ENCODE peak calls at places on chromosomes 2 and 18, in six cellular contexts. G is HT-29, F is aorta, Y is NCI-H1417, I is AG10803, T is body of pancreas. V is an unnamed sample.

GRCh38 chr2:13193900-13194299 is 477.2 kb downstream of the TRIB2 start:
- DNase-seq in I (peak), Y (peak), F (no peak), G (no peak), T (no peak), V (no peak)

GRCh38 chr2:3173031-3173430 is 204.6 kb downstream of the EIPR1 start:
- DNase-seq in T (no peak), G (no peak), Y (no peak), I (no peak), F (no peak), V (no peak)

GRCh38 chr2:127084611-127085031 is 22.3 kb downstream of the BIN1 start:
- DNase-seq in F (no peak), I (no peak), T (no peak), Y (no peak), G (peak), V (no peak)

GRCh38 chr2:8549942-8550341 is 131.9 kb upstream of the ID2 start:
- DNase-seq in G (no peak), T (no peak), Y (no peak), I (no peak), F (peak), V (no peak)

GRCh38 chr18:79555885-79556284 is 123.7 kb upstream of the CTDP1 start:
- DNase-seq in G (no peak), I (no peak), F (peak), T (no peak), Y (no peak), V (no peak)

GRCh38 chr2:226216578-226216977 is 583.0 kb downstream of the IRS1 start:
- DNase-seq in G (no peak), I (no peak), F (no peak), Y (no peak), T (no peak), V (no peak)

GRCh38 chr2:70991142-70991541 is 3.5 kb downstream of the TEX261 start:
- DNase-seq in T (no peak), Y (no peak), I (no peak), F (no peak), G (no peak), V (no peak)

GRCh38 chr2:154130821-154131220 is 259.1 kb downstream of the GALNT13 start:
- DNase-seq in F (no peak), G (no peak), I (peak), Y (no peak), T (no peak), V (no peak)

GRCh38 chr2:215693269-215693998 is 257.6 kb upstream of the FN1 start:
- DNase-seq in I (peak), F (no peak), Y (no peak), T (no peak), G (peak), V (peak)

GRCh38 chr18:13676499-13676898 is 49.9 kb downstream of the FAM210A start:
- DNase-seq in T (no peak), F (no peak), G (no peak), I (no peak), Y (no peak), V (no peak)

GRCh38 chr2:207852791-207853190 is 83.1 kb upstream of the FZD5 start:
- DNase-seq in Y (no peak), G (no peak), I (no peak), F (no peak), T (no peak), V (no peak)

GRCh38 chr2:108182489-108182888 is 57.3 kb upstream of the SULT1C3 start:
- DNase-seq in Y (peak), G (peak), I (no peak), T (no peak), F (no peak), V (no peak)

GRCh38 chr2:167240671-167241070 is 352.4 kb downstream of the XIRP2 start:
- DNase-seq in I (no peak), F (no peak), G (no peak), Y (no peak), T (no peak), V (no peak)

GRCh38 chr18:44130365-44130942 is 550.2 kb upstream of the SETBP1 start:
- DNase-seq in G (peak), I (peak), F (no peak), Y (peak), T (peak), V (no peak)

GRCh38 chr2:117835990-117836760 is 21.7 kb downstream of the DDX18 start:
- DNase-seq in F (peak), G (no peak), Y (peak), T (peak), I (peak), V (peak)

GRCh38 chr2:172113617-172114016 is 10.9 kb upstream of the DLX2 start:
- DNase-seq in G (no peak), F (no peak), I (peak), Y (no peak), T (no peak), V (no peak)

GRCh38 chr18:1015777-1016176 is 111.1 kb downstream of the ADCYAP1 start:
- DNase-seq in I (no peak), T (no peak), G (no peak), Y (no peak), F (no peak), V (no peak)

GRCh38 chr18:40676676-40677075 is 1278.4 kb upstream of the PIK3C3 start:
- DNase-seq in Y (no peak), T (no peak), G (no peak), I (no peak), F (no peak), V (no peak)

GRCh38 chr2:38835015-38835601 is 40.6 kb downstream of the DHX57 start:
- DNase-seq in Y (peak), F (no peak), I (peak), T (no peak), G (peak), V (no peak)

GRCh38 chr2:3472966-3473365 is 46.4 kb downstream of the ADI1 start:
- DNase-seq in I (no peak), G (no peak), F (no peak), T (no peak), Y (peak), V (no peak)

GRCh38 chr18:79490593-79491551 is 95.1 kb downstream of the NFATC1 start:
- DNase-seq in G (no peak), F (peak), I (no peak), Y (no peak), T (no peak), V (no peak)

GRCh38 chr2:239940861-239941570 is 84.1 kb downstream of the NDUFA10 start:
- DNase-seq in G (no peak), T (peak), I (no peak), Y (no peak), F (peak), V (no peak)